ENCODE peak calls at places on chromosomes 16 and 17, in six cellular contexts. O is EH; B is stimulated activated CD4-positive, alpha-beta T cell treated with anti-CD3 and anti-CD28 coated beads, Interleukin-1b, Interleukin-23, amount 100 ng/mL, for 4 hours; K is CD4-positive, alpha-beta memory T cell; M is amniotic epithelial cell; F is activated CD8-positive, alpha-beta memory T cell treated with anti-CD3 and anti-CD28 coated beads for 24 hours. Z is an unnamed sample.

GRCh38 chr16:57253410-57253927 is 8.4 kb downstream of the ARL2BP start:
- DNase-seq in O (no peak), B (no peak), K (no peak), M (peak), F (no peak), Z (no peak)

GRCh38 chr16:22969567-22969966 is 155.6 kb downstream of the HS3ST2 start:
- DNase-seq in O (no peak), B (no peak), K (no peak), M (no peak), F (no peak), Z (no peak)

GRCh38 chr16:62137991-62138390 is 101.8 kb upstream of the CDH8 start:
- DNase-seq in O (no peak), B (no peak), K (no peak), M (no peak), F (no peak), Z (no peak)

GRCh38 chr16:86031141-86031678 is 132.2 kb downstream of the IRF8 start:
- DNase-seq in O (no peak), B (no peak), K (no peak), M (no peak), F (no peak), Z (no peak)

GRCh38 chr16:77511053-77511452 is 76.2 kb upstream of the ADAMTS18 start:
- DNase-seq in O (no peak), B (no peak), K (no peak), M (no peak), F (no peak), Z (no peak)

GRCh38 chr17:74442670-74443515 is 11.0 kb downstream of the GPRC5C start:
- DNase-seq in O (no peak), B (no peak), K (no peak), M (no peak), F (no peak), Z (peak)

GRCh38 chr17:68054296-68054900 is 18.9 kb downstream of the KPNA2 start:
- DNase-seq in O (peak), B (no peak), K (no peak), M (peak), F (no peak), Z (no peak)

GRCh38 chr17:50469005-50469605 is 425 bp upstream of the CHAD start:
- DNase-seq in O (peak), B (no peak), K (no peak), M (no peak), F (no peak), Z (no peak)

GRCh38 chr17:38749222-38750043 is 1.3 kb upstream of the PCGF2 start:
- DNase-seq in O (peak), B (no peak), K (peak), M (peak), F (no peak), Z (peak)